ENCODE peak calls at places on chromosomes 3 and 15, in nine cellular contexts. X is heart left ventricle; K is breast epithelium; O is IMR-90; U is SJSA1; F is psoas muscle; A is PC-3; V is NT2/D1; G is naive thymus-derived CD4-positive, alpha-beta T cell. Q is an unnamed sample. For H3K4me1, the result is how much of the 10 kb centered on the place peaks cover.

GRCh38 chr3:98763814-98764691 is 913 bp downstream of the ST3GAL6 start:
- DNase-seq in F (no peak), G (no peak), V (no peak), U (no peak), O (no peak), X (no peak), A (no peak), K (no peak), Q (no peak)

GRCh38 chr15:29018406-29018805 is 132.6 kb downstream of the APBA2 start:
- DNase-seq in F (no peak), A (peak), V (no peak), K (no peak), O (no peak), U (peak), X (no peak), G (no peak), Q (no peak)

GRCh38 chr15:76313731-76314130 is 2.5 kb upstream of the ETFA start:
- DNase-seq in G (no peak), V (no peak), X (peak), K (no peak), A (peak), U (no peak), O (no peak), F (no peak), Q (no peak)

GRCh38 chr15:90560229-90560771 is 30.6 kb downstream of the CRTC3 start:
- DNase-seq in F (peak), A (no peak), O (peak), V (no peak), K (peak), G (no peak), U (peak), X (no peak), Q (no peak)

GRCh38 chr3:61518590-61518989 is 42.8 kb upstream of the PTPRG start:
- DNase-seq in A (no peak), U (no peak), F (no peak), O (no peak), X (no peak), G (no peak), V (no peak), K (no peak), Q (no peak)

GRCh38 chr3:31235062-31235704 is 297.5 kb upstream of the STT3B start:
- DNase-seq in U (no peak), O (no peak), V (no peak), K (no peak), G (no peak), F (no peak), X (no peak), A (no peak), Q (no peak)

GRCh38 chr15:54082836-54083492 is 104.7 kb downstream of the UNC13C start:
- DNase-seq in V (peak), O (peak), A (peak), K (no peak), U (no peak), G (no peak), X (no peak), F (no peak), Q (no peak)

GRCh38 chr3:4584537-4585249 is 91.5 kb downstream of the ITPR1 start:
- DNase-seq in X (no peak), A (no peak), K (peak), G (peak), O (peak), F (no peak), U (no peak), V (no peak), Q (peak)

GRCh38 chr15:99574502-99574901 is 8.7 kb downstream of the MEF2A start:
- DNase-seq in A (no peak), U (no peak), K (no peak), V (no peak), G (no peak), O (no peak), X (no peak), F (no peak), Q (no peak)

GRCh38 chr15:59131955-59132562 is 27.1 kb downstream of the CCNB2 start:
- DNase-seq in V (no peak), K (no peak), A (no peak), U (no peak), G (no peak), F (no peak), X (no peak), O (no peak), Q (no peak)

GRCh38 chr15:99956022-99956775 is 223.0 kb upstream of the LYSMD4 start:
- DNase-seq in X (no peak), A (no peak), U (peak), F (no peak), G (peak), V (no peak), O (no peak), K (peak), Q (no peak)

GRCh38 chr3:100045696-100046095 is 68.6 kb downstream of the FILIP1L start:
- DNase-seq in G (no peak), F (peak), U (peak), X (peak), V (no peak), K (no peak), O (peak), A (peak), Q (no peak)

GRCh38 chr3:18641916-18642315 is 216.8 kb upstream of the SATB1 start:
- DNase-seq in V (no peak), F (no peak), X (no peak), U (no peak), K (no peak), A (peak), G (no peak), O (no peak), Q (no peak)

GRCh38 chr3:52310861-52311566 is 5.1 kb upstream of the DNAH1 start:
- DNase-seq in K (no peak), G (peak), F (no peak), X (no peak), O (peak), V (no peak), A (no peak), U (no peak), Q (peak)

GRCh38 chr3:79103305-79103704 is 664.5 kb downstream of the ROBO1 start:
- DNase-seq in G (no peak), U (no peak), K (no peak), X (no peak), V (no peak), F (no peak), A (no peak), O (no peak), Q (no peak)

GRCh38 chr15:70383856-70384255 is 286.1 kb upstream of the TLE3 start:
- DNase-seq in K (no peak), X (no peak), A (no peak), U (no peak), G (no peak), O (no peak), F (no peak), V (no peak), Q (no peak)

GRCh38 chr3:156535162-156535627 is 19.7 kb downstream of the SSR3 start:
- DNase-seq in K (peak), X (no peak), V (peak), O (peak), G (no peak), U (peak), F (peak), A (peak), Q (no peak)

GRCh38 chr15:78204351-78205309 is 29.7 kb downstream of the ACSBG1 start:
- DNase-seq in U (no peak), G (peak), A (no peak), F (no peak), O (no peak), V (no peak), X (no peak), K (peak), Q (no peak)

GRCh38 chr15:81297580-81298575 is 26.1 kb downstream of the STARD5 start:
- DNase-seq in G (no peak), K (no peak), A (peak), V (no peak), X (no peak), F (no peak), U (no peak), O (no peak), Q (no peak)

GRCh38 chr3:69542265-69543079 is 156.6 kb upstream of the FRMD4B start:
- DNase-seq in X (peak), V (peak), O (no peak), K (no peak), A (no peak), G (no peak), U (no peak), F (peak), Q (no peak)

GRCh38 chr3:138078096-138078495 is 37.3 kb downstream of the DZIP1L start:
- DNase-seq in K (no peak), U (no peak), F (no peak), X (no peak), G (no peak), A (peak), O (peak), V (no peak), Q (no peak)

GRCh38 chr3:27576171-27576570 is 92.0 kb upstream of the SLC4A7 start:
- DNase-seq in K (no peak), O (no peak), A (no peak), X (no peak), F (no peak), U (no peak), G (no peak), V (no peak), Q (no peak)

GRCh38 chr15:81914333-81914732 is 131.5 kb downstream of the MEX3B start:
- DNase-seq in G (no peak), A (no peak), K (no peak), V (no peak), F (no peak), U (no peak), X (no peak), O (no peak), Q (no peak)

GRCh38 chr3:60363817-60364216 is 887.4 kb downstream of the FHIT start:
- DNase-seq in V (no peak), G (no peak), U (no peak), K (no peak), X (no peak), F (no peak), A (peak), O (peak), Q (no peak)

GRCh38 chr15:20341901-20342605 is 199.5 kb downstream of the GOLGA6L6 start:
- DNase-seq in G (peak), X (peak), K (peak), F (peak), V (no peak), O (no peak), A (peak), U (peak), Q (peak)

GRCh38 chr15:51322622-51323296 is 15.6 kb downstream of the CYP19A1 start:
- DNase-seq in U (no peak), F (peak), O (no peak), K (no peak), A (no peak), G (no peak), V (no peak), X (no peak), Q (no peak)

GRCh38 chr15:27179789-27180188 is 208.8 kb downstream of the GABRG3 start:
- DNase-seq in F (no peak), K (no peak), A (no peak), G (no peak), U (no peak), O (no peak), V (no peak), X (no peak), Q (no peak)

GRCh38 chr15:70584838-70585706 is 178.3 kb downstream of the UACA start:
- DNase-seq in K (no peak), O (peak), F (peak), A (peak), U (peak), X (no peak), V (no peak), G (peak), Q (peak)

GRCh38 chr3:146189519-146190173 is 28.7 kb upstream of the PLOD2 start:
- DNase-seq in V (peak), G (no peak), O (peak), K (no peak), F (no peak), X (no peak), U (no peak), A (peak), Q (no peak)

GRCh38 chr15:85607842-85608241 is 186.9 kb downstream of the KLHL25 start:
- DNase-seq in O (peak), K (peak), U (peak), A (peak), X (no peak), F (no peak), G (no peak), V (no peak), Q (no peak)

GRCh38 chr3:176351408-176351807 is 845.9 kb downstream of the TBL1XR1 start:
- DNase-seq in O (peak), G (no peak), U (no peak), F (no peak), K (no peak), V (no peak), X (no peak), A (no peak), Q (no peak)

GRCh38 chr15:100101389-100102089 is 240.2 kb downstream of the ADAMTS17 start:
- DNase-seq in A (no peak), V (no peak), G (no peak), U (peak), K (peak), X (no peak), O (no peak), F (peak), Q (no peak)

GRCh38 chr3:13282986-13283876 is 136.9 kb downstream of the NUP210 start:
- DNase-seq in X (no peak), O (no peak), F (no peak), U (no peak), K (no peak), V (peak), A (peak), G (peak), Q (no peak)

GRCh38 chr3:45152307-45152706 is 6.1 kb upstream of the CDCP1 start:
- DNase-seq in O (no peak), X (no peak), A (no peak), K (no peak), U (no peak), G (no peak), V (no peak), F (no peak), Q (no peak)

GRCh38 chr3:129378949-129379348 is 49.5 kb downstream of the EFCAB12 start:
- DNase-seq in X (no peak), V (no peak), A (no peak), F (no peak), G (no peak), U (no peak), O (no peak), K (no peak), Q (no peak)

GRCh38 chr15:67135494-67135893 is 70.1 kb downstream of the SMAD3 start:
- DNase-seq in K (no peak), V (no peak), X (no peak), A (no peak), F (no peak), U (no peak), G (no peak), O (peak), Q (no peak)

GRCh38 chr15:26475554-26475953 is 297.3 kb downstream of the GABRB3 start:
- DNase-seq in O (no peak), F (no peak), K (no peak), V (no peak), A (no peak), U (no peak), G (no peak), X (no peak), Q (no peak)

GRCh38 chr15:36882487-36883108 is 217.8 kb downstream of the MEIS2 start:
- DNase-seq in O (no peak), A (peak), F (no peak), X (peak), V (no peak), G (no peak), K (no peak), U (no peak), Q (no peak)
- H3K4me1 ChIP-seq in O (under half), A (under half), F (under half), X (under half), V (under half), G (under half), K (under half), U (under half), Q (under half)

GRCh38 chr3:193559100-193559499 is 4.4 kb upstream of the ATP13A4 start:
- DNase-seq in K (no peak), A (no peak), O (no peak), V (no peak), F (no peak), U (no peak), G (no peak), X (no peak), Q (no peak)

GRCh38 chr3:193563429-193563828 is 8.7 kb upstream of the ATP13A4 start:
- DNase-seq in U (no peak), G (no peak), A (no peak), X (no peak), K (no peak), F (no peak), V (no peak), O (no peak), Q (no peak)

GRCh38 chr3:193560870-193561269 is 6.2 kb upstream of the ATP13A4 start:
- DNase-seq in U (no peak), G (no peak), F (no peak), V (no peak), O (no peak), X (no peak), K (peak), A (no peak), Q (no peak)

GRCh38 chr3:193556841-193557240 is 2.1 kb upstream of the ATP13A4 start:
- DNase-seq in X (no peak), K (no peak), U (no peak), V (no peak), F (no peak), G (no peak), O (no peak), A (no peak), Q (no peak)

GRCh38 chr3:193560091-193560490 is 5.4 kb upstream of the ATP13A4 start:
- DNase-seq in V (no peak), A (no peak), F (no peak), K (no peak), X (no peak), G (no peak), U (no peak), O (no peak), Q (no peak)
- H3K4me1 ChIP-seq in V (under half), A (under half), F (under half), K (under half), X (under half), G (under half), U (under half), O (under half), Q (under half)

GRCh38 chr3:179954226-179954870 is 82.4 kb downstream of the PEX5L start:
- DNase-seq in A (no peak), F (no peak), V (no peak), K (no peak), U (no peak), X (no peak), G (no peak), O (no peak), Q (no peak)

GRCh38 chr3:179958143-179958542 is 78.6 kb downstream of the PEX5L start:
- DNase-seq in F (no peak), G (no peak), U (no peak), K (no peak), V (no peak), O (no peak), X (no peak), A (no peak), Q (no peak)

GRCh38 chr3:179957264-179957845 is 79.4 kb downstream of the PEX5L start:
- DNase-seq in V (no peak), G (no peak), A (no peak), U (no peak), X (no peak), K (no peak), O (no peak), F (no peak), Q (no peak)

GRCh38 chr3:179955798-179956197 is 80.9 kb downstream of the PEX5L start:
- DNase-seq in G (no peak), O (no peak), U (no peak), F (no peak), X (no peak), A (peak), V (no peak), K (no peak), Q (no peak)

GRCh38 chr3:179956416-179956830 is 80.3 kb downstream of the PEX5L start:
- DNase-seq in G (peak), A (no peak), O (no peak), K (no peak), X (no peak), V (no peak), U (no peak), F (no peak), Q (no peak)
- H3K4me1 ChIP-seq in G (under half), A (under half), O (under half), K (under half), X (under half), V (under half), U (under half), F (under half), Q (under half)

DNA sequence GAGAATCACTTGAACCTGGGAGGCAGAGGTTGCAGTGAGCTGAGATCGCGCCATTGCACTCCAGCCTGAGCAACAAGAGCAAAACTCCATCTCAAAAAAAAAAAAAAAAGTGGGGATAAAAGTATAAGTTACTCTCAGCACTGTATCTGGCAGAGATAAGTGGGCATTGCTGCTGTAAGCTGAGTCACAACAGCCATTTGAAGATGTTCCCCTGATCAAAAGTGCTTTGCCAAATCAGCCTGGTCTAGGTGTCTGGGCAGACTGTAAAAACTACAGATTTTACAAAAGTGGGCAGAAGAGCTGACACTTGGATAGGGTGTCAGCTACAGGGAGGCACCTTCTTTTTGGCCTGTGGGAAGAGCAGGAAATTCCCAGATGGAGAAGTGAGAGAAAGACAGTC is 78.4 kb downstream of the TRAK1 start:
- DNase-seq in F (no peak), O (no peak), K (no peak), A (no peak), U (no peak), V (no peak), G (no peak), X (no peak), Q (no peak)
- H3K4me1 ChIP-seq in F (half or more), O (under half), K (under half), A (under half), U (under half), V (under half), G (under half), X (half or more), Q (under half)

GRCh38 chr3:194686414-194686815 is 732 bp downstream of the FAM43A start:
- DNase-seq in V (no peak), U (no peak), G (no peak), A (no peak), O (no peak), F (no peak), X (no peak), K (no peak), Q (no peak)
- H3K4me1 ChIP-seq in V (under half), U (half or more), G (under half), A (under half), O (under half), F (under half), X (half or more), K (under half), Q (under half)

GRCh38 chr3:50165388-50166308 is 10.5 kb downstream of the SEMA3F start:
- DNase-seq in U (no peak), K (peak), V (no peak), O (peak), G (no peak), F (peak), A (peak), X (peak), Q (no peak)
- H3K4me1 ChIP-seq in U (under half), K (under half), V (under half), O (half or more), G (under half), F (half or more), A (half or more), X (half or more), Q (under half)

GRCh38 chr3:195888311-195888761 is 20.0 kb downstream of the TNK2 start:
- DNase-seq in X (peak), F (peak), O (no peak), U (no peak), A (no peak), G (no peak), V (no peak), K (no peak), Q (no peak)

GRCh38 chr3:195888981-195889842 is 19.1 kb downstream of the TNK2 start:
- DNase-seq in G (no peak), V (no peak), K (no peak), F (no peak), A (no peak), O (no peak), X (peak), U (no peak), Q (no peak)

GRCh38 chr3:195889843-195890407 is 18.4 kb downstream of the TNK2 start:
- DNase-seq in V (no peak), A (no peak), O (no peak), F (peak), X (peak), K (no peak), G (no peak), U (no peak), Q (no peak)

GRCh38 chr3:195886181-195887141 is 21.9 kb downstream of the TNK2 start:
- DNase-seq in X (peak), K (no peak), G (no peak), U (no peak), A (peak), O (peak), V (no peak), F (peak), Q (no peak)

GRCh38 chr3:195887670-195888069 is 20.7 kb downstream of the TNK2 start:
- DNase-seq in U (no peak), G (no peak), K (no peak), F (no peak), A (no peak), V (no peak), O (no peak), X (no peak), Q (no peak)
- H3K4me1 ChIP-seq in U (under half), G (under half), K (under half), F (half or more), A (under half), V (under half), O (under half), X (half or more), Q (under half)

DNA sequence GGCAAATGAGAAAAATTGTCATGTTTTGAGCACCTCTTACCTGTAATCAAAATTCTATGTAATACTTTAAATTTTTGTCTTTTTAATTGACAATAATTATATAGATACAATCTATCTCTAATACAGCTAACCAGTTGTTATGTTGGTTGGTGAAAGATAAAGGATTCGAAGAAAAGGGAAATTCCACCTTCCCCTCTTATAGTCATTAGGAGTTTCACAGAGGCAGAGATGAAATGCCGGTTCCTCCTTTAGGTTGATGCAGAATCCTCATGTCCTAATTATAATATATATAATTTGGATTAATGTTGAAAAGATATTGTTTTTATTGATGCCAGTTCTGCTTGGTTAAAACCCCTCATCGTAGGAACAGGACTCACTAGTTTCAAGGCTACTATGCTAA is 67.1 kb downstream of the LRCH3 start:
- DNase-seq in X (no peak), G (no peak), K (no peak), V (no peak), U (no peak), A (no peak), F (no peak), O (no peak), Q (no peak)
- H3K4me1 ChIP-seq in X (under half), G (under half), K (under half), V (under half), U (under half), A (under half), F (under half), O (under half), Q (under half)